ENCODE peak calls at places on chromosomes 6 and 20, in six cellular contexts. One of them, this sample, is unnamed.
A peak's percentile ranks its signal among the peaks of the same experiment; 100 is the strongest.

GRCh38 chr6:106163446-106163965 is 77.4 kb downstream of the PRDM1 start:
- DNase-seq in sigmoid colon: no peak
- DNase-seq in IMR-90: peak; percentile 76
- DNase-seq in uterus: peak; percentile 18
- DNase-seq in spleen: peak; percentile 84
- DNase-seq in lower leg skin: no peak
- DNase-seq in this sample: no peak

GRCh38 chr20:354298-354977 is 7.5 kb downstream of the NRSN2 start:
- DNase-seq in spleen: peak; percentile 92
- DNase-seq in lower leg skin: peak; percentile 95
- DNase-seq in sigmoid colon: peak; percentile 86
- DNase-seq in IMR-90: peak; percentile 67
- DNase-seq in uterus: peak; percentile 74
- DNase-seq in this sample: peak; percentile 57

GRCh38 chr6:11767458-11767857 is 11.1 kb downstream of the ADTRP start:
- DNase-seq in uterus: no peak
- DNase-seq in sigmoid colon: no peak
- DNase-seq in lower leg skin: no peak
- DNase-seq in IMR-90: no peak
- DNase-seq in spleen: no peak
- DNase-seq in this sample: no peak

GRCh38 chr6:1312193-1312443 is 220 bp downstream of the FOXQ1 start:
- DNase-seq in uterus: no peak
- DNase-seq in IMR-90: no peak
- DNase-seq in lower leg skin: no peak
- DNase-seq in sigmoid colon: no peak
- DNase-seq in spleen: no peak
- DNase-seq in this sample: no peak

GRCh38 chr20:6178537-6178936 is 55.7 kb upstream of the FERMT1 start:
- DNase-seq in uterus: no peak
- DNase-seq in IMR-90: peak; percentile 51
- DNase-seq in lower leg skin: no peak
- DNase-seq in sigmoid colon: no peak
- DNase-seq in spleen: no peak
- DNase-seq in this sample: no peak

GRCh38 chr6:169452869-169453186 is 199.2 kb upstream of the THBS2 start:
- DNase-seq in IMR-90: peak; percentile 19
- DNase-seq in sigmoid colon: no peak
- DNase-seq in spleen: no peak
- DNase-seq in uterus: peak; percentile 35
- DNase-seq in lower leg skin: no peak
- DNase-seq in this sample: no peak

GRCh38 chr6:116011096-116011401 is 49.6 kb downstream of the FRK start:
- DNase-seq in spleen: no peak
- DNase-seq in uterus: no peak
- DNase-seq in sigmoid colon: no peak
- DNase-seq in lower leg skin: no peak
- DNase-seq in IMR-90: no peak
- DNase-seq in this sample: no peak

GRCh38 chr6:149268768-149269167 is 48.7 kb upstream of the TAB2 start:
- DNase-seq in uterus: no peak
- DNase-seq in spleen: no peak
- DNase-seq in sigmoid colon: no peak
- DNase-seq in lower leg skin: no peak
- DNase-seq in IMR-90: peak; percentile 51
- DNase-seq in this sample: no peak

GRCh38 chr6:37819802-37820712 is 530 bp downstream of the ZFAND3 start:
- DNase-seq in sigmoid colon: peak; percentile 82
- DNase-seq in lower leg skin: peak; percentile 90
- DNase-seq in spleen: peak; percentile 91
- DNase-seq in IMR-90: peak; percentile 65
- DNase-seq in uterus: peak; percentile 53
- DNase-seq in this sample: no peak

GRCh38 chr6:117477988-117478852 is 4.3 kb upstream of the DCBLD1 start:
- DNase-seq in spleen: no peak
- DNase-seq in uterus: no peak
- DNase-seq in IMR-90: no peak
- DNase-seq in lower leg skin: no peak
- DNase-seq in sigmoid colon: no peak
- DNase-seq in this sample: no peak

GRCh38 chr6:16670183-16670582 is 91.1 kb downstream of the ATXN1 start:
- DNase-seq in IMR-90: no peak
- DNase-seq in lower leg skin: no peak
- DNase-seq in uterus: no peak
- DNase-seq in sigmoid colon: no peak
- DNase-seq in spleen: no peak
- DNase-seq in this sample: no peak

GRCh38 chr6:168908887-168909286 is 344.8 kb downstream of the THBS2 start:
- DNase-seq in lower leg skin: no peak
- DNase-seq in spleen: no peak
- DNase-seq in uterus: no peak
- DNase-seq in sigmoid colon: no peak
- DNase-seq in IMR-90: peak; percentile 75
- DNase-seq in this sample: no peak

GRCh38 chr20:10047427-10047826 is 12.6 kb downstream of the ANKEF1 start:
- DNase-seq in lower leg skin: no peak
- DNase-seq in spleen: no peak
- DNase-seq in sigmoid colon: no peak
- DNase-seq in IMR-90: peak; percentile 1
- DNase-seq in uterus: no peak
- DNase-seq in this sample: no peak

GRCh38 chr6:38131527-38131965 is 312.0 kb downstream of the ZFAND3 start:
- DNase-seq in uterus: no peak
- DNase-seq in spleen: no peak
- DNase-seq in sigmoid colon: no peak
- DNase-seq in IMR-90: peak; percentile 99
- DNase-seq in lower leg skin: no peak
- DNase-seq in this sample: no peak

GRCh38 chr6:162177733-162178132 is 549.8 kb downstream of the PRKN start:
- DNase-seq in IMR-90: no peak
- DNase-seq in uterus: no peak
- DNase-seq in lower leg skin: no peak
- DNase-seq in spleen: no peak
- DNase-seq in sigmoid colon: no peak
- DNase-seq in this sample: no peak

GRCh38 chr20:4869290-4870193 is 131.8 kb downstream of the SLC23A2 start:
- DNase-seq in spleen: no peak
- DNase-seq in sigmoid colon: no peak
- DNase-seq in lower leg skin: no peak
- DNase-seq in IMR-90: peak; percentile 86
- DNase-seq in uterus: no peak
- DNase-seq in this sample: no peak

GRCh38 chr6:36381502-36382389 is 5.7 kb downstream of the ETV7 start:
- DNase-seq in sigmoid colon: no peak
- DNase-seq in lower leg skin: no peak
- DNase-seq in spleen: no peak
- DNase-seq in IMR-90: no peak
- DNase-seq in uterus: no peak
- DNase-seq in this sample: no peak

GRCh38 chr20:5539656-5540055 is 210.5 kb upstream of the SHLD1 start:
- DNase-seq in uterus: no peak
- DNase-seq in sigmoid colon: no peak
- DNase-seq in spleen: no peak
- DNase-seq in lower leg skin: no peak
- DNase-seq in IMR-90: no peak
- DNase-seq in this sample: no peak

GRCh38 chr6:164133095-164133494 is 718.6 kb downstream of the QKI start:
- DNase-seq in spleen: no peak
- DNase-seq in uterus: no peak
- DNase-seq in IMR-90: no peak
- DNase-seq in lower leg skin: no peak
- DNase-seq in sigmoid colon: no peak
- DNase-seq in this sample: no peak

GRCh38 chr20:41183831-41184230 is 46.5 kb downstream of the PLCG1 start:
- DNase-seq in lower leg skin: peak; percentile 62
- DNase-seq in spleen: no peak
- DNase-seq in uterus: no peak
- DNase-seq in IMR-90: no peak
- DNase-seq in sigmoid colon: no peak
- DNase-seq in this sample: no peak

GRCh38 chr6:53233309-53233708 is 84.7 kb upstream of the GCM1 start:
- DNase-seq in lower leg skin: no peak
- DNase-seq in IMR-90: peak; percentile 52
- DNase-seq in sigmoid colon: no peak
- DNase-seq in spleen: no peak
- DNase-seq in uterus: no peak
- DNase-seq in this sample: no peak

GRCh38 chr6:112881027-112881426 is 533.9 kb downstream of the RFPL4B start:
- DNase-seq in lower leg skin: no peak
- DNase-seq in IMR-90: peak; percentile 80
- DNase-seq in sigmoid colon: no peak
- DNase-seq in spleen: no peak
- DNase-seq in uterus: no peak
- DNase-seq in this sample: no peak

GRCh38 chr6:45658396-45658795 is 280.7 kb upstream of the SUPT3H start:
- DNase-seq in spleen: no peak
- DNase-seq in uterus: no peak
- DNase-seq in lower leg skin: no peak
- DNase-seq in sigmoid colon: no peak
- DNase-seq in IMR-90: peak; percentile 54
- DNase-seq in this sample: no peak

GRCh38 chr6:114997813-114998292 is 655.0 kb upstream of the HS3ST5 start:
- DNase-seq in IMR-90: no peak
- DNase-seq in lower leg skin: no peak
- DNase-seq in sigmoid colon: no peak
- DNase-seq in uterus: no peak
- DNase-seq in spleen: no peak
- DNase-seq in this sample: no peak

GRCh38 chr6:170372380-170373325 is 66.1 kb downstream of the FAM120B start:
- DNase-seq in uterus: no peak
- DNase-seq in sigmoid colon: no peak
- DNase-seq in spleen: no peak
- DNase-seq in lower leg skin: no peak
- DNase-seq in IMR-90: no peak
- DNase-seq in this sample: no peak

GRCh38 chr6:153032255-153032882 is 29.9 kb upstream of the MTRF1L start:
- DNase-seq in spleen: no peak
- DNase-seq in uterus: no peak
- DNase-seq in IMR-90: peak; percentile 81
- DNase-seq in sigmoid colon: no peak
- DNase-seq in lower leg skin: no peak
- DNase-seq in this sample: no peak

GRCh38 chr6:126661646-126662045 is 321.7 kb downstream of the CENPW start:
- DNase-seq in sigmoid colon: no peak
- DNase-seq in IMR-90: peak; percentile 87
- DNase-seq in uterus: no peak
- DNase-seq in lower leg skin: no peak
- DNase-seq in spleen: no peak
- DNase-seq in this sample: no peak

GRCh38 chr6:19771753-19772336 is 65.3 kb upstream of the ID4 start:
- DNase-seq in spleen: no peak
- DNase-seq in uterus: no peak
- DNase-seq in IMR-90: peak; percentile 64
- DNase-seq in sigmoid colon: no peak
- DNase-seq in lower leg skin: no peak
- DNase-seq in this sample: no peak

GRCh38 chr20:8876381-8876780 is 192.5 kb upstream of the PLCB4 start:
- DNase-seq in uterus: no peak
- DNase-seq in IMR-90: no peak
- DNase-seq in lower leg skin: no peak
- DNase-seq in sigmoid colon: no peak
- DNase-seq in spleen: no peak
- DNase-seq in this sample: no peak

GRCh38 chr6:136873733-136874132 is 48.4 kb upstream of the SLC35D3 start:
- DNase-seq in uterus: no peak
- DNase-seq in spleen: no peak
- DNase-seq in lower leg skin: no peak
- DNase-seq in sigmoid colon: no peak
- DNase-seq in IMR-90: no peak
- DNase-seq in this sample: no peak

GRCh38 chr6:49835140-49835539 is 31.2 kb downstream of the CRISP1 start:
- DNase-seq in lower leg skin: no peak
- DNase-seq in spleen: no peak
- DNase-seq in IMR-90: no peak
- DNase-seq in sigmoid colon: no peak
- DNase-seq in uterus: no peak
- DNase-seq in this sample: no peak

GRCh38 chr6:22880686-22881433 is 311.5 kb downstream of the HDGFL1 start:
- DNase-seq in IMR-90: peak; percentile 99
- DNase-seq in uterus: no peak
- DNase-seq in spleen: no peak
- DNase-seq in sigmoid colon: no peak
- DNase-seq in lower leg skin: no peak
- DNase-seq in this sample: no peak

GRCh38 chr6:75101896-75102680 is 103.8 kb downstream of the COL12A1 start:
- DNase-seq in IMR-90: peak; percentile 88
- DNase-seq in uterus: no peak
- DNase-seq in spleen: no peak
- DNase-seq in lower leg skin: no peak
- DNase-seq in sigmoid colon: no peak
- DNase-seq in this sample: no peak
- TF ChIP-seq POLR2A in IMR-90: no peak
- TF ChIP-seq POLR2A in uterus: no peak
- TF ChIP-seq POLR2A in spleen: no peak
- TF ChIP-seq POLR2A in lower leg skin: no peak
- TF ChIP-seq POLR2A in sigmoid colon: no peak
- TF ChIP-seq POLR2A in this sample: no peak

GRCh38 chr20:56358600-56359211 is at the start of gene FAM210B:
- DNase-seq in spleen: peak; percentile 96
- DNase-seq in uterus: peak; percentile 86
- DNase-seq in IMR-90: peak; percentile 87
- DNase-seq in lower leg skin: peak; percentile 96
- DNase-seq in sigmoid colon: peak; percentile 94
- DNase-seq in this sample: peak; percentile 79
- TF ChIP-seq POLR2A in spleen: no peak
- TF ChIP-seq POLR2A in uterus: peak; percentile 68
- TF ChIP-seq POLR2A in IMR-90: no peak
- TF ChIP-seq POLR2A in lower leg skin: no peak
- TF ChIP-seq POLR2A in sigmoid colon: no peak
- TF ChIP-seq POLR2A in this sample: no peak

GRCh38 chr6:145525038-145525437 is 210.3 kb downstream of the EPM2A start:
- DNase-seq in lower leg skin: no peak
- DNase-seq in sigmoid colon: no peak
- DNase-seq in spleen: no peak
- DNase-seq in IMR-90: no peak
- DNase-seq in uterus: no peak
- DNase-seq in this sample: no peak
- TF ChIP-seq POLR2A in lower leg skin: no peak
- TF ChIP-seq POLR2A in sigmoid colon: no peak
- TF ChIP-seq POLR2A in spleen: no peak
- TF ChIP-seq POLR2A in IMR-90: no peak
- TF ChIP-seq POLR2A in uterus: no peak
- TF ChIP-seq POLR2A in this sample: no peak

DNA sequence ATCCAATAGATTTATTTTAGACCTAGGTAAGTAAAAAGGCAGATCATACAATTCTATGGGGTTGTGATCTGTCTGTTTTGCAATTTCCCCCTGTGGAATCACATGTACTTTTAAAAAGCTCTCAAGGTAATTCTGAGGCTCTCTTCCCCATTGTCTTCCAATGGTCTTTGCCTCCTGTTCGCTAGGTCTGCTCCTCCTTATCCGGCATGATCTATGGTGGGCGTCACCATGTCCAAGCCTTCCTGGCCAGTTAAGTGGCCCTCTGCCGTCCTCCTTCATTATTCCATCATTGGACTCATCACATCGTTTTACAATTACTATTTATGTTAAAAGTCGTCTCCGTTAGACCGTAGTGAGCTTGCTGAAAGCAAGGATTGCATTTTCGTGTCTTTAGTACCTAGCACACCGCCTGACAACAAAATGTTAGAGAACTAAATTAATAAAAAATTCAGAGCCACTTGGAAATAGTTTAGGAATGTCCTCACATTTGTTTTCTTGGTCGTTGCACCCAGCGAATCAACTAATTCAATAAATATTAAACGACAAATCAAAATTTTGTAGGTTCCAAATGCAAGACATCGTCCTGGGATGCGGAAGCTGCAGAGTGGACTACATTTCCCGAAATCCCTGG is 2.2 kb upstream of the STXBP5 start:
- DNase-seq in uterus: peak; percentile 24
- DNase-seq in spleen: no peak
- DNase-seq in sigmoid colon: no peak
- DNase-seq in lower leg skin: no peak
- DNase-seq in IMR-90: peak; percentile 21
- DNase-seq in this sample: no peak
- TF ChIP-seq POLR2A in uterus: no peak
- TF ChIP-seq POLR2A in spleen: no peak
- TF ChIP-seq POLR2A in sigmoid colon: no peak
- TF ChIP-seq POLR2A in lower leg skin: no peak
- TF ChIP-seq POLR2A in IMR-90: no peak
- TF ChIP-seq POLR2A in this sample: no peak

This sample was measured in breast epithelium.